ENCODE peak calls at places on chromosome 20, in ten cellular contexts. M is activated CD8-positive, alpha-beta memory T cell treated with anti-CD3 and anti-CD28 coated beads for 1 hour; Q is fibroblast of lung; B is epithelial cell of proximal tubule; H is MV-4-11; V is activated T-cell treated with anti-CD3 and anti-CD28 coated beads, Interleukin-2, amount 50 U/mL, for 24 hours; L is GM04504; E is naive thymus-derived CD8-positive, alpha-beta T cell; C is neuronal stem cell; X is Caki2. S is an unnamed sample.

GRCh38 chr20:10280016-10280908 is 61.6 kb downstream of the SNAP25 start:
- DNase-seq in M (no peak), Q (no peak), B (no peak), H (no peak), V (no peak), L (no peak), E (no peak), C (no peak), X (no peak), S (no peak)

GRCh38 chr20:53609501-53610445 is 16.1 kb upstream of the ZNF217 start:
- DNase-seq in M (peak; percentile 44), Q (peak; percentile 61), B (no peak), H (peak; percentile 67), V (peak; percentile 77), L (no peak), E (peak; percentile 83), C (no peak), X (peak; percentile 84), S (no peak)

GRCh38 chr20:15546624-15547023 is 1026.6 kb downstream of the KIF16B start:
- DNase-seq in M (no peak), Q (no peak), B (no peak), H (no peak), V (no peak), L (no peak), E (no peak), C (no peak), X (no peak), S (no peak)

GRCh38 chr20:46119028-46119546 is 973 bp downstream of the CD40 start:
- DNase-seq in M (no peak), Q (no peak), B (no peak), H (no peak), V (no peak), L (no peak), E (no peak), C (no peak), X (no peak), S (no peak)

GRCh38 chr20:373171-373890 is 7.2 kb upstream of the TRIB3 start:
- DNase-seq in M (no peak), Q (peak; percentile 90), B (no peak), H (peak; percentile 89), V (no peak), L (no peak), E (no peak), C (no peak), X (peak; percentile 72), S (peak; percentile 30)

GRCh38 chr20:57361517-57361916 is 10.5 kb downstream of the RAE1 start:
- DNase-seq in M (no peak), Q (peak; percentile 81), B (peak; percentile 32), H (no peak), V (no peak), L (peak; percentile 62), E (no peak), C (no peak), X (peak; percentile 21), S (no peak)

GRCh38 chr20:31717478-31717946 is 5.2 kb downstream of the BCL2L1 start:
- DNase-seq in M (no peak), Q (no peak), B (no peak), H (no peak), V (no peak), L (no peak), E (no peak), C (no peak), X (no peak), S (no peak)

GRCh38 chr20:19274001-19274400 is 61.6 kb downstream of the SLC24A3 start:
- DNase-seq in M (no peak), Q (no peak), B (no peak), H (no peak), V (no peak), L (no peak), E (no peak), C (no peak), X (no peak), S (no peak)

GRCh38 chr20:24868959-24869358 is 80.1 kb upstream of the CST7 start:
- DNase-seq in M (no peak), Q (no peak), B (no peak), H (no peak), V (no peak), L (no peak), E (no peak), C (no peak), X (no peak), S (no peak)

GRCh38 chr20:14189794-14190402 is 147.5 kb downstream of the FLRT3 start:
- DNase-seq in M (no peak), Q (peak; percentile 69), B (no peak), H (peak; percentile 10), V (no peak), L (peak; percentile 32), E (no peak), C (no peak), X (peak; percentile 44), S (no peak)

GRCh38 chr20:45921618-45922189 is 9.7 kb upstream of the PLTP start:
- DNase-seq in M (no peak), Q (no peak), B (no peak), H (no peak), V (no peak), L (no peak), E (no peak), C (no peak), X (no peak), S (no peak)

GRCh38 chr20:5779071-5779470 is 28.9 kb downstream of the SHLD1 start:
- DNase-seq in M (no peak), Q (no peak), B (no peak), H (no peak), V (no peak), L (no peak), E (no peak), C (no peak), X (no peak), S (no peak)

GRCh38 chr20:4563534-4563933 is 158.2 kb upstream of the PRND start:
- DNase-seq in M (no peak), Q (peak; percentile 73), B (no peak), H (peak; percentile 21), V (no peak), L (no peak), E (no peak), C (peak; percentile 27), X (peak; percentile 45), S (no peak)

GRCh38 chr20:50392138-50392866 is 117.9 kb upstream of the PTPN1 start:
- DNase-seq in M (no peak), Q (no peak), B (no peak), H (no peak), V (peak; percentile 36), L (no peak), E (no peak), C (no peak), X (no peak), S (no peak)

GRCh38 chr20:3277686-3278465 is 38.9 kb upstream of the SLC4A11 start:
- DNase-seq in M (no peak), Q (no peak), B (no peak), H (no peak), V (no peak), L (no peak), E (no peak), C (no peak), X (no peak), S (no peak)

GRCh38 chr20:50837532-50838321 is 42.9 kb downstream of the BCAS4 start:
- DNase-seq in M (no peak), Q (peak; percentile 87), B (no peak), H (no peak), V (no peak), L (peak; percentile 94), E (no peak), C (no peak), X (no peak), S (no peak)

GRCh38 chr20:25376236-25376635 is 14.4 kb downstream of the ABHD12 start:
- DNase-seq in M (no peak), Q (no peak), B (no peak), H (no peak), V (no peak), L (no peak), E (no peak), C (no peak), X (no peak), S (no peak)

GRCh38 chr20:59498291-59498690 is 106.0 kb upstream of the PHACTR3 start:
- DNase-seq in M (no peak), Q (no peak), B (no peak), H (no peak), V (no peak), L (no peak), E (no peak), C (no peak), X (no peak), S (no peak)

GRCh38 chr20:25065625-25066338 is 7.8 kb upstream of the ACSS1 start:
- DNase-seq in M (peak; percentile 45), Q (peak; percentile 61), B (no peak), H (peak; percentile 58), V (peak; percentile 70), L (no peak), E (peak; percentile 60), C (peak; percentile 72), X (peak; percentile 44), S (no peak)

GRCh38 chr20:41054463-41055230 is 26.0 kb downstream of the TOP1 start:
- DNase-seq in M (no peak), Q (no peak), B (no peak), H (no peak), V (no peak), L (no peak), E (no peak), C (no peak), X (no peak), S (no peak)

GRCh38 chr20:49161428-49162152 is 26.5 kb downstream of the STAU1 start:
- DNase-seq in M (no peak), Q (no peak), B (no peak), H (peak; percentile 54), V (no peak), L (no peak), E (no peak), C (no peak), X (no peak), S (no peak)

GRCh38 chr20:6590891-6591679 is 176.4 kb upstream of the BMP2 start:
- DNase-seq in M (no peak), Q (peak; percentile 77), B (peak; percentile 78), H (no peak), V (no peak), L (peak; percentile 31), E (no peak), C (no peak), X (peak; percentile 80), S (no peak)

GRCh38 chr20:3744806-3745685 is 12.6 kb downstream of the HSPA12B start:
- DNase-seq in M (peak; percentile 42), Q (no peak), B (no peak), H (peak; percentile 74), V (peak; percentile 79), L (no peak), E (peak; percentile 67), C (peak; percentile 68), X (peak; percentile 83), S (peak; percentile 26)

GRCh38 chr20:47466704-47467459 is 34.8 kb upstream of the NCOA3 start:
- DNase-seq in M (no peak), Q (no peak), B (no peak), H (no peak), V (no peak), L (no peak), E (no peak), C (no peak), X (peak; percentile 95), S (no peak)

GRCh38 chr20:36408219-36408618 is 102.1 kb downstream of the DLGAP4 start:
- DNase-seq in M (no peak), Q (peak; percentile 6), B (no peak), H (no peak), V (no peak), L (no peak), E (no peak), C (no peak), X (no peak), S (no peak)

GRCh38 chr20:4513720-4514119 is 208.0 kb upstream of the PRND start:
- DNase-seq in M (no peak), Q (peak; percentile 73), B (peak; percentile 66), H (no peak), V (no peak), L (no peak), E (no peak), C (no peak), X (peak; percentile 84), S (no peak)

S was measured in gastrocnemius medialis.